ENCODE peak calls at places on chromosomes 13 and 19, in six cellular contexts. X, D, A, O, E and M are unnamed samples. For H3K4me1, the result is how much of the 10 kb centered on the place peaks cover.

GRCh38 chr19:43804443-43804842 is 2.2 kb upstream of the LYPD5 start:
- DNase-seq in X (no peak), D (no peak), A (no peak), O (no peak), E (no peak), M (no peak)

GRCh38 chr19:51325161-51325979 is 13.9 kb downstream of the IGLON5 start:
- DNase-seq in X (no peak), D (no peak), A (no peak), O (no peak), E (no peak), M (no peak)

GRCh38 chr13:39379118-39379517 is 223.9 kb downstream of the LHFPL6 start:
- DNase-seq in X (no peak), D (no peak), A (no peak), O (no peak), E (no peak), M (no peak)

GRCh38 chr19:56110515-56111448 is 10.3 kb downstream of the ZNF787 start:
- DNase-seq in X (peak), D (no peak), A (peak), O (peak), E (no peak), M (peak)

GRCh38 chr19:17841810-17842662 is 5.7 kb downstream of the JAK3 start:
- DNase-seq in X (peak), D (peak), A (peak), O (peak), E (peak), M (peak)

GRCh38 chr19:51097166-51097736 is 11.0 kb downstream of the CTU1 start:
- DNase-seq in X (peak), D (peak), A (peak), O (peak), E (peak), M (peak)

GRCh38 chr19:5093953-5094718 is 125.2 kb downstream of the KDM4B start:
- DNase-seq in X (no peak), D (no peak), A (no peak), O (peak), E (no peak), M (no peak)

GRCh38 chr13:45545686-45546409 is 69.7 kb downstream of the ERICH6B start:
- DNase-seq in X (no peak), D (no peak), A (no peak), O (no peak), E (no peak), M (no peak)

GRCh38 chr19:18777156-18777724 is 13.9 kb downstream of the COMP start:
- DNase-seq in X (no peak), D (no peak), A (no peak), O (no peak), E (no peak), M (peak)

GRCh38 chr19:6065685-6066365 is 44.5 kb downstream of the RFX2 start:
- DNase-seq in X (peak), D (no peak), A (peak), O (no peak), E (peak), M (peak)

GRCh38 chr19:12448808-12449207 is 8.0 kb upstream of the ZNF443 start:
- DNase-seq in X (no peak), D (no peak), A (no peak), O (no peak), E (no peak), M (no peak)

GRCh38 chr13:21668665-21669599 is 1.9 kb upstream of the FGF9 start:
- DNase-seq in X (peak), D (peak), A (peak), O (peak), E (no peak), M (peak)

GRCh38 chr13:34748078-34748477 is 194.0 kb upstream of the NBEA start:
- DNase-seq in X (peak), D (no peak), A (no peak), O (peak), E (no peak), M (no peak)

GRCh38 chr19:55053735-55054134 is 9.2 kb downstream of the RDH13 start:
- DNase-seq in X (no peak), D (no peak), A (no peak), O (no peak), E (no peak), M (no peak)

GRCh38 chr13:21767032-21767431 is 96.2 kb downstream of the FGF9 start:
- DNase-seq in X (no peak), D (no peak), A (no peak), O (no peak), E (no peak), M (no peak)

GRCh38 chr13:33611016-33611805 is 206.7 kb upstream of the RFC3 start:
- DNase-seq in X (peak), D (peak), A (peak), O (peak), E (no peak), M (peak)

GRCh38 chr19:6412111-6412999 is 12.3 kb downstream of the KHSRP start:
- DNase-seq in X (peak), D (peak), A (no peak), O (peak), E (peak), M (peak)

GRCh38 chr13:98328511-98328910 is 151.4 kb upstream of the RNF113B start:
- DNase-seq in X (no peak), D (no peak), A (no peak), O (no peak), E (no peak), M (no peak)

GRCh38 chr19:42555801-42556200 is 27.5 kb upstream of the CEACAM1 start:
- DNase-seq in X (no peak), D (no peak), A (no peak), O (no peak), E (no peak), M (no peak)

GRCh38 chr13:83878691-83879410 is 3.4 kb downstream of the SLITRK1 start:
- DNase-seq in X (no peak), D (no peak), A (no peak), O (no peak), E (peak), M (no peak)

GRCh38 chr13:111845621-111846351 is 221.2 kb upstream of the SOX1 start:
- DNase-seq in X (no peak), D (no peak), A (no peak), O (no peak), E (no peak), M (no peak)

GRCh38 chr13:36057041-36057440 is 74.1 kb downstream of the DCLK1 start:
- DNase-seq in X (no peak), D (no peak), A (no peak), O (no peak), E (no peak), M (no peak)

GRCh38 chr13:45004096-45004495 is 14.8 kb downstream of the GPALPP1 start:
- DNase-seq in X (no peak), D (no peak), A (no peak), O (no peak), E (no peak), M (no peak)

DNA sequence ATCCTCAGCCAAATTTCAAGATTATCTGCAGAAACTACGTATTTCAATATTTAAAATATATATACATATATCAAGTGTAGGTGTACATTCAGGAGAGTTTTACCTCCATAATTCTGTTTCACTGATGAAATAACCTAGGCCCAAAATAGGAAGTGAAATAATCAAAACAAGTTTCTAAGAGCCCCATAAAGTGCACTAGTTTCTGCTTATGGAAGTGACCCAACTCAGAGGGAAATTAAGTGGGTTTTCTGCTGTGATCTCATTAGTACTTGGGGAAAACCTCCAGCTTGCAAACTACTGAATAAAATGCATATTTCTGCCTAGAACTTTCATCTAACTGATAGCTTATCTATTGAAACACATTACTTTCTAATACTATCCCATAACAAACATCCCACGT is 45.4 kb upstream of the MIR17HG start:
- DNase-seq in X (no peak), D (no peak), A (no peak), O (no peak), E (no peak), M (no peak)
- H3K4me1 ChIP-seq in X (under half), D (under half), A (under half), O (under half), E (under half), M (under half)

DNA sequence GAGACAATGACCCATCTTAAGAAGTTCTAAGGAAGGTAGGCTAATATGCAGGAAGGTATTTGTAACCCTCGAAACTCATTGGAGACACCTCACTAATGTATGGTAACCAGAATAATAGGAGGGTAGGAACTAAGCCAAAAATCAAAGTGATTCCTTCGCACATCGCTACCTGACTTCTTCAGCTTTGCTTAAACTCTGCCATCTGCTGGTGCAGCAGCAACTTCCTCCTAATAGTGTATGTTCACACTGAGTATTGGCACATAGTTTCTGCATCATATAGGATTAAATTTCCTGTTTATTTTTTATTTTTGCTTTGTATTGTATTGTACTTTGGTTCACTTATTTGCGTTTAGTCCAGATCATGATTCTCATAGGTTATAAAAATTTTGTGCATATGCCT is 676.2 kb downstream of the GPC5 start:
- DNase-seq in X (peak), D (no peak), A (no peak), O (no peak), E (no peak), M (no peak)
- TF ChIP-seq CTCF in X (no peak), D (no peak), A (no peak), O (no peak), E (peak), M (no peak)

DNA sequence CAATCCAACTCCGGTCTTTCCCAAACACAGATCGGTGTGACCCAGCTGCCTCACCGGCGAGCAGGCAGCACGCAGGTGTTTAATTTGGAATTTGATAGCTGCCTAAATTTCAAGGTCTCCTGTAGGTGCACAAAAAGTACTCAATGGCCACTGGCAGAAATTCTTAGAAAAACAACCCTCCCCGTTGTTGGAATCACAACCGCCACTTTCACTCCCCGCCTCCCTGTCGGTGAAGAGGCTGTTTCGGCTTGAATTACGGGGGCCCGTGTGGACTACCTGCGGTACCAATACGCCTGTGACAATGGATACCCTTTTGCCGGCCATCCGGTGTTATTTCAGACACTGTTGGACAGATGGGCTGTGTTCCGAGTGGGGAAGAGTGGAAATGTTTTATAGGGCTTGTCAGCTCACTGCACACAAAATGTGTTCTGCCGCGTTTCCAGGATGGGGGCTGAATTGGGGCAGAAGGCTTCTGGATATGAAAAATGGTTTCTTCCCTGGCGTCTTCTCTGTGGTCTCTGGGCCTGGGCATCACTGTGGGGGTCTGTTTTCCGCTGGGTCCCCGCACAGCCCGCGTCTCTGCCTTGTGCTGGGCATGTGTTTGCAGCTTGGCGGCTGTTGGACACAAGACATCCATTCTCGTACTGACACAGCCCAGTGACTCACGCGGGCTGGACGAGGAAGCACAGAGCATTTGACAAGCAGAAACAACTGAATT is 45.4 kb downstream of the ZIC5 start:
- DNase-seq in X (peak), D (no peak), A (peak), O (no peak), E (no peak), M (no peak)
- H3K4me3 ChIP-seq in X (no peak), D (no peak), A (no peak), O (no peak), E (peak), M (peak)

GRCh38 chr13:48655291-48655690 is 1.6 kb downstream of the CYSLTR2 start:
- DNase-seq in X (no peak), D (no peak), A (no peak), O (no peak), E (no peak), M (no peak)
- H3K4me1 ChIP-seq in X (under half), D (under half), A (under half), O (under half), E (under half), M (under half)

GRCh38 chr13:50909605-50910482 is at the start of gene RNASEH2B:
- DNase-seq in X (peak), D (peak), A (peak), O (peak), E (peak), M (peak)
- TF ChIP-seq CTCF in X (no peak), D (no peak), A (no peak), O (peak), E (no peak), M (peak)

DNA sequence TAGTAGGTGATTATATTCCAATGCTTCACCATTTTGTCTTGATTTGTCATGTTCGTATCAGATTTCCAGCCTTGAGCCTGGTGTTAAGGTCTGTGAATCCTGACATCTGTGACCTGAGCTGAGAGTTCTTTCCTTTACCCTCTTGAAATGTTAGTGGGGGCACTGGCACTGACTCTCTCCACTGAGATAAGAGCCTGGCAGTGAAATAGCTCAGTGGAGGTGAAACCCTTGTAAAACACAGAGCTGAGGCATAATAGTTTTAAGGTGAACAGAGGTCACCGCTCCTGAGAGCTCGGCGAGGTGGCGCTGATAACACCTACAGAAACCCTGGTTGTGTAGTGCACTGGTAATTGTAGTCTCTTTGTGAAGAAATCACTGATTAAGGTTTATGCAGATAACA is 748.2 kb downstream of the DIAPH3 start:
- DNase-seq in X (no peak), D (no peak), A (no peak), O (no peak), E (no peak), M (no peak)
- H3K4me3 ChIP-seq in X (no peak), D (no peak), A (no peak), O (no peak), E (no peak), M (no peak)

GRCh38 chr19:2492870-2493269 is 16.9 kb downstream of the GADD45B start:
- DNase-seq in X (no peak), D (no peak), A (no peak), O (no peak), E (no peak), M (peak)
- H3K4me1 ChIP-seq in X (under half), D (half or more), A (under half), O (under half), E (under half), M (under half)